ENCODE peak calls at places on chromosomes 16 and 17, in nine cellular contexts. E is DND-41, C is NCI-H510A treated with DMSO at 0.1 percent for 48 hours, D is natural killer cell, B is Kasumi-1, W is AG09309, M is AG08396, G is progenitor cell of endocrine pancreas, S is NCI-H2171 treated with DMSO at 0.1 percent for 48 hours. V is an unnamed sample.

GRCh38 chr17:72984145-72984924 is 108.2 kb downstream of the SLC39A11 start:
- DNase-seq in E (no peak), C (no peak), D (no peak), B (no peak), W (peak), M (peak), G (no peak), S (no peak), V (peak)

GRCh38 chr16:27401768-27402568 is at the start of gene IL21R:
- DNase-seq in E (peak), C (peak), D (peak), B (no peak), W (peak), M (peak), G (no peak), S (peak), V (no peak)

GRCh38 chr16:67207857-67208524 is 9.1 kb downstream of the ELMO3 start:
- DNase-seq in E (no peak), C (no peak), D (no peak), B (no peak), W (no peak), M (peak), G (no peak), S (no peak), V (no peak)

GRCh38 chr17:4786111-4786491 is at the start of gene VMO1:
- DNase-seq in E (no peak), C (no peak), D (no peak), B (no peak), W (no peak), M (no peak), G (no peak), S (no peak), V (no peak)

GRCh38 chr17:307741-308507 is 44.7 kb downstream of the RPH3AL start:
- DNase-seq in E (no peak), C (no peak), D (no peak), B (no peak), W (no peak), M (no peak), G (no peak), S (no peak), V (no peak)

GRCh38 chr17:1764274-1764673 is 2.4 kb downstream of the SERPINF1 start:
- DNase-seq in E (peak), C (no peak), D (peak), B (peak), W (peak), M (peak), G (no peak), S (peak), V (peak)

GRCh38 chr16:16158741-16159374 is 64.4 kb downstream of the ABCC6 start:
- DNase-seq in E (no peak), C (no peak), D (no peak), B (no peak), W (no peak), M (no peak), G (no peak), S (no peak), V (no peak)

GRCh38 chr17:63834431-63835166 is 7.1 kb upstream of the FTSJ3 start:
- DNase-seq in E (peak), C (peak), D (no peak), B (peak), W (peak), M (peak), G (no peak), S (peak), V (no peak)

GRCh38 chr17:61409301-61410099 is 9.9 kb downstream of the TBX2 start:
- DNase-seq in E (no peak), C (peak), D (peak), B (peak), W (no peak), M (peak), G (peak), S (peak), V (no peak)

GRCh38 chr17:78728495-78728894 is 53.6 kb downstream of the CYTH1 start:
- DNase-seq in E (no peak), C (no peak), D (no peak), B (no peak), W (no peak), M (no peak), G (no peak), S (no peak), V (no peak)

GRCh38 chr17:72297326-72298115 is 176.7 kb downstream of the SOX9 start:
- DNase-seq in E (no peak), C (no peak), D (no peak), B (no peak), W (no peak), M (peak), G (no peak), S (peak), V (no peak)

GRCh38 chr17:15273141-15273793 is 8.1 kb upstream of the PMP22 start:
- DNase-seq in E (no peak), C (no peak), D (no peak), B (no peak), W (peak), M (peak), G (no peak), S (no peak), V (peak)

GRCh38 chr17:57832711-57833596 is 16.9 kb downstream of the MRPS23 start:
- DNase-seq in E (peak), C (peak), D (peak), B (peak), W (no peak), M (peak), G (peak), S (peak), V (no peak)

GRCh38 chr16:30394603-30395154 is 541 bp upstream of the ZNF48 start:
- DNase-seq in E (peak), C (peak), D (no peak), B (no peak), W (no peak), M (peak), G (peak), S (no peak), V (no peak)

GRCh38 chr16:85094812-85095211 is 17.5 kb downstream of the CIBAR2 start:
- DNase-seq in E (no peak), C (no peak), D (no peak), B (no peak), W (no peak), M (no peak), G (no peak), S (no peak), V (no peak)